ENCODE peak calls at places on chromosomes 5 and 9, in four cellular contexts. L is osteoblast, T is hepatocyte, M is A549. J is an unnamed sample.

GRCh38 chr9:86676426-86676825 is 270.9 kb downstream of the GAS1 start:
- DNase-seq in L (no peak), T (no peak), M (no peak), J (no peak)

GRCh38 chr9:120153258-120153657 is 426.7 kb downstream of the CDK5RAP2 start:
- DNase-seq in L (no peak), T (no peak), M (no peak), J (no peak)

GRCh38 chr5:94618029-94618492 is 343 bp downstream of the KIAA0825 start:
- DNase-seq in L (peak; percentile 37), T (peak; percentile 77), M (peak; percentile 72), J (no peak)

GRCh38 chr9:88429595-88430430 is 41.6 kb downstream of the SPIN1 start:
- DNase-seq in L (no peak), T (no peak), M (no peak), J (no peak)

GRCh38 chr5:79416499-79416898 is 97.4 kb downstream of the HOMER1 start:
- DNase-seq in L (no peak), T (no peak), M (no peak), J (no peak)

GRCh38 chr5:15554542-15554941 is 54.6 kb downstream of the FBXL7 start:
- DNase-seq in L (no peak), T (no peak), M (no peak), J (no peak)

GRCh38 chr5:97844797-97845196 is 661.8 kb upstream of the RIOK2 start:
- DNase-seq in L (no peak), T (no peak), M (no peak), J (no peak)

GRCh38 chr9:93296889-93297480 is 113.0 kb downstream of the WNK2 start:
- DNase-seq in L (peak; percentile 85), T (no peak), M (no peak), J (no peak)

GRCh38 chr9:107438211-107439030 is 51.1 kb downstream of the KLF4 start:
- DNase-seq in L (no peak), T (no peak), M (no peak), J (no peak)

GRCh38 chr9:21114311-21114710 is 27.3 kb downstream of the IFNW1 start:
- DNase-seq in L (no peak), T (no peak), M (no peak), J (no peak)

GRCh38 chr5:59559847-59560246 is 333.7 kb downstream of the PDE4D start:
- DNase-seq in L (no peak), T (no peak), M (no peak), J (no peak)

GRCh38 chr9:112705773-112706427 is 12.0 kb downstream of the INIP start:
- DNase-seq in L (no peak), T (peak; percentile 71), M (peak; percentile 48), J (no peak)

GRCh38 chr9:19036611-19037010 is 3.6 kb upstream of the SAXO1 start:
- DNase-seq in L (no peak), T (no peak), M (no peak), J (no peak)

GRCh38 chr5:171891595-171891994 is 106.0 kb downstream of the SMIM23 start:
- DNase-seq in L (no peak), T (no peak), M (no peak), J (no peak)

GRCh38 chr5:34618666-34619065 is 37.5 kb upstream of the RAI14 start:
- DNase-seq in L (no peak), T (no peak), M (no peak), J (no peak)

GRCh38 chr9:113985968-113986585 is 92.0 kb downstream of the AMBP start:
- DNase-seq in L (peak; percentile 31), T (peak; percentile 21), M (no peak), J (no peak)

GRCh38 chr5:39161578-39161977 is 57.8 kb downstream of the FYB1 start:
- DNase-seq in L (no peak), T (no peak), M (no peak), J (no peak)
- H3K4me1 ChIP-seq in L (no peaks in the 10 kb centered on the region), T (no peaks in the 10 kb centered on the region), M (peaks cover 3% of the 10 kb centered on the region), J (no peaks in the 10 kb centered on the region)

DNA sequence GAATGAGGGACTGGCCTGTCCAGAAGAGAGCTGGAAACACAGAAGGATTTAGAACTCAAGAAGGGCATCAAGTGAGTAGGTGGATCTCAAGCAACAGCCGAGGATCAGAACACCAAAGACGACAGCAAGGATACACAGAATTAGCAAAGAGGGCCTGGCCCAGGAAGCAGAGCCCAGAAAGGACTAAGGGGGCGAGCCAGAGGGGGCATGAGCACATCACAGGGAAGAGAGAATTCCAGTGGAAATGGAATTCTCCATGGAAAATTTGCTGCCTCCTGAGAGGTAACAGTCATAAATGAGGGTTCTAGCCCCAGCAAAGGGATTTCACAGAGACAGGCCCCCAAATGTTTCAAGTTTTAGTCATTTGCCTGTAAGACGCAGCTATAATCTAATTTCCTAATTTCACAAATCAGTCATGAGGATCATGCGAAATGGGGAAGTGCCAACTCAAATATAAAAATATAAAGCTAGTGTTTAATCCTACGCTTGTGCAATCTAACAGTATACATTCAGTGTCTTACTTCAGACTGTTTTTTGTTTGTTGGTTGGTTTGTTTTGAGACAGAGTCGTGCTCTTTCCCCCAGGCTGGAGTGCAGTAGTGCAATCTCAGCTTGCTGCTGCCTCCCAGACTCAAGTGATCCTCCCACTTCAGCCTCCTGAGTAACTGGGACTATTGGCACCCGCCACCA is 46.7 kb downstream of the FNBP1 start:
- DNase-seq in L (peak; percentile 62), T (no peak), M (no peak), J (no peak)
- H3K4me1 ChIP-seq in L (peaks cover 18% of the 10 kb centered on the region), T (no peaks in the 10 kb centered on the region), M (peaks cover 9% of the 10 kb centered on the region), J (peaks cover 28% of the 10 kb centered on the region)

DNA sequence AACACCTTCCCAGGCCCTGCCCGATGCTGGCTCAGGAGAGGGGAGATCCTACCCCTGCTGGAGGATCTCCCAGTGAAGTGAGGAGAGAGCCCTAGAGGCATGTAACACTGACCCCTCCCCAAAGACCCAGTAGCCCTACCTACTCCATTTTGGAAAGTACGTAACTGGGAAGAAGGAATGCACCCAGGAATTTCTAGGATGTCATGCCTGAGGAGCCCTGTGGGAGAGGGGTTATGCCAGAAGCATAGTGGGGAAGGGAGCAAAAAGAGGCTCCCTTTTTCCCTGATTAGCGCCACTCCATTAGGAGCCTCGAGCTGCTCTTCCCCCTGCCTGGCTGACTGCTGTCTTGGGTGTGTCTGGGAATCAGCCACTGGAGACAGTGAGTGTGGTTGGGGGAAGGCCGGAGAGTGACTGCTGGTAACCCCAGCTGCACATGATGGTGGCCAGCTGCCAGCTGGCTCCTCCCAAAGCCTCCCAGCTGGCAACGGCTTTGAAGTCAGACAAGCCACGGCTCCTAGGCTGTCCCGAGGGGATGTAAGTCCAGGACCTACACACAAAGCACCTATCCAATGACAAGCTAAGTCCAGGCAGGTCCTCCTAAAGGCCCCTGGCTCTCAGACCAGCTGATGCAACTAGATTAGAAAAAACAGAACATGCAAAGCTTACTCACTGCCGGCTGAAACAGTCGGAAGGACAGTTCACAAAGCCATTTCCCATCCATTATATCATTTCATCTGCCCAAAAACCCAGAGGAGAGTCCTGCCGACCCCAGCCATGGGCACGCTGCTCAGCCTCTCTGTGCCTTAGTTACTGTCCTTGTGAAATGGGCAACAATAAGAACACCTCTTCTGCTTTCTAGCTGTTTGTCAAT is 136.5 kb upstream of the ABCA1 start:
- DNase-seq in L (peak; percentile 93), T (peak; percentile 95), M (peak; percentile 96), J (peak; percentile 88)
- H3K4me1 ChIP-seq in L (peaks cover 25% of the 10 kb centered on the region), T (peaks cover 17% of the 10 kb centered on the region), M (peaks cover 41% of the 10 kb centered on the region), J (peaks cover 22% of the 10 kb centered on the region)

DNA sequence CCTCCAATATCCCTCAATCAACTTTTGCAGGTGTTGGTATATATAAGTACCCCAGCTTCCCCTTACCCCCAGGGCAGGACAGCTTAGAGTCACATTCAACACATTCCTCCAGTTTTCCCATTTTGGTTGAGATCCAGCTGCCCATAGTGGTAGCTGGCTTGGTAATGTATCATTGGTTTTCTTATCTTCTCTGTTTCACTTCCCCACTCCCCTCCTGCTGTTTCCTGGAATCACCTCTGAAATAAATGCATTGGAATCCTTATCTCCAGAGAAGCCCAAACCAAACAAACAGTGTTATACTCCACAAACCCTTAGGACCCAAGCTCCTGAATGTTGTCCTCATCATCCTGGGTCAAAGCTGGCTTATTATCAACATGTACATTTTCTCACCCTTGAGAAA is 184.8 kb downstream of the TMEM38B start:
- DNase-seq in L (no peak), T (no peak), M (no peak), J (no peak)
- H3K4me1 ChIP-seq in L (no peaks in the 10 kb centered on the region), T (no peaks in the 10 kb centered on the region), M (no peaks in the 10 kb centered on the region), J (no peaks in the 10 kb centered on the region)